ENCODE peak calls at places on chromosomes 11 and 22, in ten cellular contexts. W, I, Q, D, M, O, Y, X, N and V are unnamed samples.
A peak's percentile ranks its signal among the peaks of the same experiment; 100 is the strongest.

GRCh38 chr11:57680552-57680874 is 12.6 kb downstream of the ZDHHC5 start:
- DNase-seq in W (no peak), I (no peak), Q (peak; percentile 45), D (no peak), M (no peak), O (no peak), Y (no peak), X (no peak), N (no peak), V (no peak)

GRCh38 chr22:35205956-35206355 is 51.3 kb upstream of the HMGXB4 start:
- DNase-seq in W (no peak), I (no peak), Q (peak; percentile 51), D (no peak), M (no peak), O (no peak), Y (no peak), X (no peak), N (no peak), V (no peak)

GRCh38 chr22:21889251-21889990 is 22.0 kb upstream of the MAPK1 start:
- DNase-seq in W (no peak), I (no peak), Q (no peak), D (no peak), M (no peak), O (no peak), Y (no peak), X (no peak), N (no peak), V (no peak)

GRCh38 chr11:95145430-95146063 is 55.9 kb downstream of the ENDOD1 start:
- DNase-seq in W (no peak), I (no peak), Q (no peak), D (no peak), M (no peak), O (no peak), Y (no peak), X (no peak), N (no peak), V (no peak)

GRCh38 chr22:22662095-22662494 is 17.7 kb downstream of the GGTLC2 start:
- DNase-seq in W (peak; percentile 0), I (no peak), Q (no peak), D (no peak), M (no peak), O (no peak), Y (no peak), X (no peak), N (no peak), V (no peak)

GRCh38 chr11:125625225-125625593 is 246 bp downstream of the CHEK1 start:
- DNase-seq in W (no peak), I (no peak), Q (no peak), D (no peak), M (no peak), O (no peak), Y (no peak), X (no peak), N (no peak), V (no peak)

GRCh38 chr11:59224419-59224928 is 11.7 kb upstream of the MPEG1 start:
- DNase-seq in W (no peak), I (no peak), Q (no peak), D (no peak), M (peak; percentile 73), O (no peak), Y (no peak), X (no peak), N (no peak), V (no peak)

GRCh38 chr11:101428918-101429317 is 154.9 kb downstream of the TRPC6 start:
- DNase-seq in W (no peak), I (no peak), Q (peak; percentile 56), D (no peak), M (no peak), O (no peak), Y (no peak), X (no peak), N (no peak), V (no peak)

GRCh38 chr11:130102457-130103249 is 33.0 kb downstream of the APLP2 start:
- DNase-seq in W (no peak), I (no peak), Q (no peak), D (no peak), M (no peak), O (no peak), Y (no peak), X (no peak), N (no peak), V (no peak)

GRCh38 chr11:102343789-102344188 is 3.2 kb upstream of the BIRC2 start:
- DNase-seq in W (no peak), I (no peak), Q (peak; percentile 37), D (no peak), M (no peak), O (no peak), Y (no peak), X (no peak), N (no peak), V (no peak)

GRCh38 chr11:107821199-107821926 is 37.2 kb downstream of the SLC35F2 start:
- DNase-seq in W (no peak), I (no peak), Q (peak; percentile 25), D (no peak), M (no peak), O (no peak), Y (no peak), X (no peak), N (no peak), V (no peak)

GRCh38 chr11:125071408-125071807 is 8.3 kb downstream of the SLC37A2 start:
- DNase-seq in W (no peak), I (no peak), Q (peak; percentile 40), D (no peak), M (peak; percentile 69), O (no peak), Y (no peak), X (no peak), N (no peak), V (no peak)

GRCh38 chr11:28822596-28822995 is 714.4 kb downstream of the METTL15 start:
- DNase-seq in W (no peak), I (no peak), Q (peak; percentile 29), D (no peak), M (no peak), O (no peak), Y (no peak), X (no peak), N (no peak), V (no peak)

GRCh38 chr22:23233084-23233501 is 52.8 kb downstream of the BCR start:
- DNase-seq in W (no peak), I (no peak), Q (peak; percentile 46), D (no peak), M (no peak), O (no peak), Y (no peak), X (no peak), N (no peak), V (no peak)

GRCh38 chr11:35914824-35915223 is 29.0 kb upstream of the LDLRAD3 start:
- DNase-seq in W (no peak), I (no peak), Q (no peak), D (no peak), M (no peak), O (no peak), Y (no peak), X (no peak), N (no peak), V (no peak)

GRCh38 chr11:44566559-44566949 is 1.1 kb downstream of the CD82 start:
- DNase-seq in W (no peak), I (no peak), Q (no peak), D (no peak), M (no peak), O (no peak), Y (no peak), X (no peak), N (no peak), V (no peak)

GRCh38 chr22:37972527-37972926 is 11.8 kb downstream of the SOX10 start:
- DNase-seq in W (no peak), I (no peak), Q (no peak), D (no peak), M (no peak), O (no peak), Y (no peak), X (no peak), N (peak; percentile 57), V (no peak)

GRCh38 chr11:65894034-65894591 is 3.6 kb downstream of the CCDC85B start:
- DNase-seq in W (peak; percentile 69), I (no peak), Q (peak; percentile 46), D (no peak), M (no peak), O (no peak), Y (no peak), X (peak; percentile 88), N (no peak), V (peak; percentile 86)

GRCh38 chr11:61353109-61354067 is 8.3 kb downstream of the CYB561A3 start:
- DNase-seq in W (no peak), I (no peak), Q (no peak), D (no peak), M (no peak), O (no peak), Y (no peak), X (peak; percentile 70), N (no peak), V (no peak)

GRCh38 chr11:113806403-113806802 is 26.8 kb downstream of the CLDN25 start:
- DNase-seq in W (no peak), I (no peak), Q (peak; percentile 18), D (peak; percentile 30), M (no peak), O (no peak), Y (no peak), X (no peak), N (no peak), V (no peak)

GRCh38 chr11:114065094-114065493 is 5.6 kb downstream of the ZBTB16 start:
- DNase-seq in W (no peak), I (no peak), Q (no peak), D (no peak), M (peak; percentile 42), O (no peak), Y (no peak), X (no peak), N (no peak), V (no peak)

GRCh38 chr11:45654242-45654641 is 11.2 kb downstream of the CHST1 start:
- DNase-seq in W (no peak), I (no peak), Q (no peak), D (no peak), M (peak; percentile 54), O (no peak), Y (no peak), X (peak; percentile 72), N (no peak), V (no peak)

GRCh38 chr11:100994966-100995365 is 134.6 kb downstream of the PGR start:
- DNase-seq in W (no peak), I (no peak), Q (no peak), D (no peak), M (no peak), O (no peak), Y (no peak), X (no peak), N (no peak), V (no peak)

GRCh38 chr11:17498475-17498874 is 21.8 kb upstream of the ABCC8 start:
- DNase-seq in W (no peak), I (no peak), Q (peak; percentile 14), D (peak; percentile 30), M (no peak), O (no peak), Y (no peak), X (no peak), N (no peak), V (peak; percentile 29)

GRCh38 chr11:2517016-2517385 is 72.2 kb downstream of the KCNQ1 start:
- DNase-seq in W (peak; percentile 20), I (peak; percentile 0), Q (no peak), D (no peak), M (peak; percentile 57), O (no peak), Y (no peak), X (peak; percentile 61), N (no peak), V (peak; percentile 43)

GRCh38 chr11:132405728-132406127 is 1035.3 kb downstream of the NTM start:
- DNase-seq in W (no peak), I (no peak), Q (no peak), D (no peak), M (no peak), O (no peak), Y (no peak), X (no peak), N (no peak), V (no peak)

GRCh38 chr11:72969894-72970335 is 155.7 kb downstream of the ATG16L2 start:
- DNase-seq in W (no peak), I (no peak), Q (peak; percentile 81), D (no peak), M (no peak), O (no peak), Y (no peak), X (no peak), N (no peak), V (no peak)

GRCh38 chr22:29251981-29252978 is 15.5 kb downstream of the RHBDD3 start:
- DNase-seq in W (no peak), I (no peak), Q (no peak), D (no peak), M (no peak), O (no peak), Y (no peak), X (no peak), N (no peak), V (no peak)